ENCODE peak calls at places on chromosomes 6 and 20, in six cellular contexts. N is fibroblast of the aortic adventitia, S is AG04450, L is prostate gland, M is fibroblast of lung, X is mesothelial cell of epicardium. I is an unnamed sample.

GRCh38 chr6:5984150-5985089 is 22.3 kb downstream of the NRN1 start:
- DNase-seq in L (no peak), N (no peak), S (no peak), M (no peak), X (no peak), I (no peak)

GRCh38 chr20:23125625-23126191 is 39.6 kb upstream of the CD93 start:
- DNase-seq in N (peak), M (peak), L (no peak), X (no peak), S (peak), I (no peak)

GRCh38 chr6:10595731-10596664 is 74.8 kb downstream of the GCNT2 start:
- DNase-seq in X (no peak), N (no peak), M (peak), S (no peak), L (no peak), I (no peak)

GRCh38 chr6:797479-798077 is 104.6 kb upstream of the EXOC2 start:
- DNase-seq in N (peak), M (peak), S (peak), L (peak), X (peak), I (peak)

GRCh38 chr6:44247338-44248302 is 719 bp downstream of the HSP90AB1 start:
- DNase-seq in N (peak), M (peak), X (peak), L (peak), S (no peak), I (peak)

GRCh38 chr20:57878803-57879424 is 169.1 kb upstream of the PMEPA1 start:
- DNase-seq in M (no peak), S (no peak), L (no peak), X (peak), N (no peak), I (no peak)

GRCh38 chr20:60211618-60212463 is 253.6 kb downstream of the CDH26 start:
- DNase-seq in L (no peak), M (no peak), S (no peak), N (no peak), X (no peak), I (no peak)

GRCh38 chr6:11618533-11618932 is 81.0 kb downstream of the TMEM170B start:
- DNase-seq in N (no peak), X (no peak), M (peak), L (no peak), S (no peak), I (no peak)

GRCh38 chr6:159334068-159334467 is 164.9 kb downstream of the FNDC1 start:
- DNase-seq in S (no peak), N (no peak), M (no peak), X (no peak), L (no peak), I (no peak)

GRCh38 chr20:61983965-61984364 is 81.7 kb downstream of the TAF4 start:
- DNase-seq in L (no peak), N (no peak), M (no peak), X (no peak), S (no peak), I (no peak)

DNA sequence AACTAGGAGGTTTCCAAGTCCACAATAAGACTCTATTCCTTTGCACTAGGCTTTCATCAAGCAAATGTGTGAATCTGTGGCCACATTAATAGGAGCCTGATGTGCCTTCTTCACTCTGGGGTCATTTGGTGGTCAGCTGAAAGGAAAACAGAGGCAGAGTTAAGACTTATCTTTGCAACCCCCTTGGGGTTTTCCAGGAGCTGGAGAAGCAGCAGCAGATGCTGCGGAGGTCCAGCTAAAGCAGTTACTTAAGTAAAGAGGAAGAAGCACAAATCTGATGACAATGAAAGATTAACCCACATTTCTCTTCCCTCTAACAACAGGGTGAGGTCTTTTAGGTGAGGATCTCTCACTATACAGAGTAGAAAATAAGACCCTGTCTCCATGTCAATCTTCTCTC is 45.4 kb upstream of the QKI start:
- DNase-seq in N (no peak), M (no peak), S (no peak), L (no peak), X (no peak), I (no peak)
- TF ChIP-seq CTCF in N (no peak), M (no peak), S (no peak), L (no peak), X (no peak), I (no peak)

GRCh38 chr6:149559389-149559788 is 6.8 kb upstream of the GINM1 start:
- DNase-seq in N (no peak), X (no peak), L (no peak), M (no peak), S (no peak), I (no peak)
- TF ChIP-seq CTCF in N (no peak), X (no peak), L (no peak), M (no peak), S (no peak), I (no peak)

GRCh38 chr6:53258076-53258773 is 90.5 kb downstream of the ELOVL5 start:
- DNase-seq in M (no peak), N (no peak), L (no peak), S (no peak), X (no peak), I (no peak)

GRCh38 chr6:53258774-53259155 is 90.0 kb downstream of the ELOVL5 start:
- DNase-seq in X (no peak), N (no peak), M (no peak), L (no peak), S (no peak), I (no peak)

GRCh38 chr6:53259860-53260580 is 88.7 kb downstream of the ELOVL5 start:
- DNase-seq in L (no peak), N (no peak), S (no peak), X (no peak), M (no peak), I (no peak)

GRCh38 chr6:53257001-53257400 is 91.7 kb downstream of the ELOVL5 start:
- DNase-seq in S (no peak), M (no peak), N (no peak), X (no peak), L (no peak), I (no peak)

DNA sequence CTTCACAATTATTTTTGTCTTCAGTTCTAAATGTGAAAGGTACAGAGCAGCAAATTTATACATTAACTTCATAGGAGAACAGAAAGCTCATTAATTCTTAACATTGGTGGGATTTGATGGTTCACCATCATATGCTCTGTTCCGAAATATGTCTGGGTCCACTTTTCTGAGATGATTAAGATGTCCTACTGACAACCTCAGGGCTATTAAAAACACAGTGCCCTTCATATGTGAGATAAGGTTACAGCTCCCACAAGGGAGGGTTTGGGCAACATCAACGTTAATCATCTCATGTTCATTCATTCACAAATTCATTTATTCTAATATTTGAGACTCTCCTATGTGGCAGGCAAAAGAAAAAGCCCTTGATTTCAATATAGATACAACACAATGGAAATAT is 91.2 kb downstream of the ELOVL5 start:
- DNase-seq in M (no peak), S (no peak), N (no peak), L (no peak), X (no peak), I (no peak)
- TF ChIP-seq CTCF in M (no peak), S (no peak), N (no peak), L (no peak), X (no peak), I (no peak)

GRCh38 chr6:36914227-36914794 is 28.6 kb downstream of the C6orf89 start:
- DNase-seq in L (peak), S (no peak), M (peak), N (peak), X (no peak), I (no peak)
- TF ChIP-seq CTCF in L (peak), S (peak), M (peak), N (peak), X (no peak), I (peak)

DNA sequence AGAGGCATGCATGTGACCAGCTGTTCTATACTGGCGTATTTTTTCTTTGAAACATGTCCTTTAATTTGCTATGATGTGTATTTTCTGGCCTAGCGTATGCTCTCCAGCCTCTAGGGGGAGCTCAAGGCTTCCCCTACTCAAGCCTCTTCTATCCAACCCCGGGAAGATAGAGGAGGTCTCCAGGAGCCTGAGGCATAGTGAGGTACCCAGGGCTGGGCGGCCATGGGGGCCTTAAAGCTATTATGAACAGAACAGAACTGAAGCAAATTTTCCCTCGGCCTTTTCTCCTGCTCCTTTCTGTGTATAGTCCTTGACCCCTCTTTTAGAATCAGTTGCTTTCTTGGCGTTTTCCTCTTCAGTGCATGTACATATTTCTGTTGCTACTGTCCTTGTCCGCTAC is 528.9 kb downstream of the MAFB start:
- DNase-seq in L (peak), X (peak), M (no peak), N (peak), S (no peak), I (peak)
- TF ChIP-seq CTCF in L (peak), X (peak), M (peak), N (peak), S (peak), I (peak)